ENCODE peak calls at places on chromosome 9, in seven cellular contexts. B, H, L, M, Q, W and K are unnamed samples. For H4K20me1, the result is how much of the 10 kb centered on the place peaks cover.

GRCh38 chr9:130159057-130159456 is 13.1 kb upstream of the NCS1 start:
- DNase-seq in L (no peak), M (no peak), B (no peak), H (no peak), Q (no peak), W (no peak), K (no peak)

GRCh38 chr9:121774715-121775613 is 123.5 kb downstream of the DAB2IP start:
- DNase-seq in L (no peak), M (no peak), Q (no peak), H (no peak), B (no peak), W (no peak), K (no peak)

GRCh38 chr9:81693639-81694378 is 4.5 kb upstream of the TLE1 start:
- DNase-seq in M (no peak), W (no peak), L (no peak), B (no peak), Q (no peak), H (peak), K (peak)

GRCh38 chr9:121783523-121784507 is 132.4 kb downstream of the DAB2IP start:
- DNase-seq in L (no peak), M (no peak), Q (no peak), B (peak), H (no peak), W (no peak), K (no peak)

GRCh38 chr9:17906204-17906840 is 327.5 kb downstream of the SH3GL2 start:
- DNase-seq in H (peak), W (no peak), Q (peak), M (no peak), L (no peak), B (peak), K (peak)

GRCh38 chr9:109027176-109027575 is 13.9 kb upstream of the CTNNAL1 start:
- DNase-seq in Q (no peak), B (peak), M (peak), H (no peak), W (no peak), L (no peak), K (no peak)

GRCh38 chr9:18829858-18830257 is 203.2 kb downstream of the SAXO1 start:
- DNase-seq in M (peak), Q (no peak), H (no peak), L (no peak), W (no peak), B (no peak), K (peak)

GRCh38 chr9:37960631-37961030 is 56.7 kb upstream of the SLC25A51 start:
- DNase-seq in L (no peak), W (no peak), M (no peak), B (no peak), Q (no peak), H (no peak), K (no peak)

GRCh38 chr9:76403352-76403751 is 9.1 kb upstream of the RFK start:
- DNase-seq in Q (peak), M (peak), B (no peak), H (peak), W (peak), L (peak), K (peak)

GRCh38 chr9:76399831-76400230 is 5.6 kb upstream of the RFK start:
- DNase-seq in B (no peak), H (no peak), M (no peak), Q (no peak), W (no peak), L (no peak), K (no peak)

GRCh38 chr9:76401176-76401575 is 7.0 kb upstream of the RFK start:
- DNase-seq in Q (no peak), H (no peak), M (no peak), L (peak), W (no peak), B (no peak), K (no peak)

GRCh38 chr9:76400534-76401096 is 6.4 kb upstream of the RFK start:
- DNase-seq in M (peak), Q (peak), B (no peak), W (no peak), L (peak), H (no peak), K (peak)

GRCh38 chr9:76401580-76402354 is 7.5 kb upstream of the RFK start:
- DNase-seq in Q (no peak), W (no peak), M (peak), B (no peak), H (no peak), L (peak), K (peak)
- H4K20me1 ChIP-seq in Q (under half), W (under half), M (under half), B (under half), H (under half), L (under half), K (under half)

DNA sequence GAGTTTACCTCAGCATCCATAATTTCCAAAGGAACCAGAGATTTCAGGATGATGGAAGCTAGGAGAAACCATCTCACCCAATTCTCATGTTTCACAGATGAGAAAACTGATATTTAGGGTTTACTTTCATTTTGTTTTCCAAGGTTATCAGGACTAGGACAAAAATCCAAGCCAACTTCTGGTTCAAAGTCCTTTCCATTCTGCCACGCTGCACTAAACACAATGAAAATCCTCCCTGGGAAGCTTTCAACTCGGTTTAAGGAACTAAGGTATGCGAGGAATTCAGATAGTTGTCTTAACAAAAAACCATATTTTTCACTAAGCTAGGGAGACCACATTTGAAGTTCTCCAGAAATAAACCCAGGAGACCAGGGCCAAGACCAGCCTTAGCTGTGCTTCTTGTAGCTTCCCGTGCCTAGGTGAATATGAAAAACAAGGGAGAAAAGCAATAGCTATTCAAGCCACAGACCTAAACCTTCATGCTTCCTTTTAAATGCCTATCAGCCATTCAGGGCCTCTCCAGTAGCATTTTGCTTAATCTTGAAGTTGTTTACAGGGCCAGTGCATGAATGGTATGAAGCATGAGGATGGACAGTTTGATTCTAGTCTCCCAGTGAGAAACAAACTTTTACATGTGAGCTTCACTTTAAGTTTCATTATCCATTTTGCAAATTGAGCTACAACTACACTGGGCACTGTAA is 167.9 kb downstream of the DENND1A start:
- DNase-seq in L (no peak), W (no peak), Q (no peak), B (peak), M (no peak), H (no peak), K (no peak)
- H3K4me2 ChIP-seq in L (no peak), W (no peak), Q (no peak), B (no peak), M (peak), H (no peak), K (peak)

DNA sequence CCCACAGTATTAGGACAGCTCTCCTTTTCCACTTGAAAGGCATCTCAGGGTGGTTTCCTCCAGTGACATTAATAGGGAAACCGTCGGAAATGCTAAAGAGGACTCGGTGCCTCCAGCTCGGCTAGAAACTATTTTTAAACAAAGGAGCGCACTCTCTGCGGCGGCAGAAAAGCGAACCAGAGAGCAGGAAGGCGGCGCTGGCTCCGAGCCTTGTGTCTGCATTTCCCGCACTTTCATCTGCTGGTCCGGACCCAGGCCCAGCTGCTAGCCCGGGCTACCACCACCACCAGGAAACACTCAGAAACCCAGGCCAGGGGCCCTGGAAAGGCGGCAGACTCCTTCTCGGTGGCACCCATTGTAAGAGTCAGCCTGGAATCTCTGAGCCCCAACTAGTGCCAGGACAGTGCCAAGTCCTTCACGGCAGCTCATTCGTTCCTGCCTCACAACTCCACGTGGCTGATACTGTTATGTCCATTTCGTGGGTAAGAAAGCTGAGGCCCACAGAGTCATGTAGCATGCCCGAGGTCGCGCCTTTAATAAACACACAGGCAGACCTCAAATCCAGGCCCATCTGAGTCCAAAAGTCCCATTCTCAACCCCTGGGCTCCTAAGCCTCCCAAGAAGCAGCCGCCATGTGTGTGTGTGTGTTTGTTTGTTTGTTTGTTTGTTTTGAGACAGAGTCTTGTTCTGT is 73.9 kb downstream of the VAV2 start:
- DNase-seq in H (no peak), M (peak), W (no peak), L (no peak), B (no peak), Q (no peak), K (no peak)
- H4K20me1 ChIP-seq in H (half or more), M (under half), W (under half), L (under half), B (under half), Q (under half), K (under half)

DNA sequence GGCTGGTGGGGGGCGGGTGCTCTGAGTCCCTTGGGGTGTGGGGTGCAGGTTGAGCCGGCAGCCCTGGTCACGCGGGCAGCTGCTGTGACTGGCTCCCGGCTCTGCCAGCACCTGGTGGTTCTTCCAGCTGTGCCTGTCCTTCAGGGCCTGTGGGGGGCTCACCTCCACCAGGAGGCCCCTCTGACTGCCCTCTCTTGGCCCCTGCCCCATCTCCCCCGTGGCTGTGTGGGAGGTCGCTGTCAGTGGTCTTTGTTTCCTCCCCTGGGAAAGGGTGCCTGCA is 3.3 kb downstream of the RXRA start:
- DNase-seq in L (no peak), Q (no peak), H (no peak), W (no peak), B (no peak), M (no peak), K (peak)
- H3K4me2 ChIP-seq in L (no peak), Q (peak), H (no peak), W (no peak), B (peak), M (peak), K (peak)